ENCODE peak calls at places on chromosome 16, in four cellular contexts. One of them, this sample, is unnamed.

GRCh38 chr16:89363621-89364393 is 126.6 kb downstream of the ANKRD11 start:
- DNase-seq in fibroblast of the aortic adventitia: peak
- DNase-seq in neural progenitor cell: peak
- DNase-seq in T-helper 2 cell: peak
- DNase-seq in this sample: peak

GRCh38 chr16:31542763-31543162 is 15.1 kb downstream of the AHSP start:
- DNase-seq in fibroblast of the aortic adventitia: no peak
- DNase-seq in neural progenitor cell: no peak
- DNase-seq in T-helper 2 cell: no peak
- DNase-seq in this sample: no peak

GRCh38 chr16:83002351-83003334 is 375.9 kb downstream of the CDH13 start:
- DNase-seq in fibroblast of the aortic adventitia: peak
- DNase-seq in neural progenitor cell: no peak
- DNase-seq in T-helper 2 cell: no peak
- DNase-seq in this sample: no peak

GRCh38 chr16:79261461-79261860 is 339.1 kb downstream of the MAF start:
- DNase-seq in fibroblast of the aortic adventitia: no peak
- DNase-seq in neural progenitor cell: peak
- DNase-seq in T-helper 2 cell: peak
- DNase-seq in this sample: peak

GRCh38 chr16:70656712-70657263 is 10.4 kb downstream of the IL34 start:
- DNase-seq in fibroblast of the aortic adventitia: no peak
- DNase-seq in neural progenitor cell: no peak
- DNase-seq in T-helper 2 cell: no peak
- DNase-seq in this sample: no peak

GRCh38 chr16:6976716-6977115 is 355.9 kb upstream of the RBFOX1 start:
- DNase-seq in fibroblast of the aortic adventitia: no peak
- DNase-seq in neural progenitor cell: no peak
- DNase-seq in T-helper 2 cell: no peak
- DNase-seq in this sample: no peak

GRCh38 chr16:81446318-81447275 is 2.0 kb downstream of the CMIP start:
- DNase-seq in fibroblast of the aortic adventitia: peak
- DNase-seq in neural progenitor cell: no peak
- DNase-seq in T-helper 2 cell: peak
- DNase-seq in this sample: peak

GRCh38 chr16:5523794-5524193 is 426.2 kb upstream of the EEF2KMT start:
- DNase-seq in fibroblast of the aortic adventitia: no peak
- DNase-seq in neural progenitor cell: peak
- DNase-seq in T-helper 2 cell: no peak
- DNase-seq in this sample: no peak

GRCh38 chr16:54512461-54512860 is 225.9 kb upstream of the IRX3 start:
- DNase-seq in fibroblast of the aortic adventitia: no peak
- DNase-seq in neural progenitor cell: no peak
- DNase-seq in T-helper 2 cell: no peak
- DNase-seq in this sample: no peak

GRCh38 chr16:1964046-1964505 is 550 bp downstream of the RPS2 start:
- DNase-seq in fibroblast of the aortic adventitia: peak
- DNase-seq in neural progenitor cell: peak
- DNase-seq in T-helper 2 cell: peak
- DNase-seq in this sample: no peak

GRCh38 chr16:64196444-64196843 is 925.4 kb downstream of the CDH11 start:
- DNase-seq in fibroblast of the aortic adventitia: peak
- DNase-seq in neural progenitor cell: no peak
- DNase-seq in T-helper 2 cell: no peak
- DNase-seq in this sample: no peak

GRCh38 chr16:55562936-55563335 is 3.5 kb upstream of the CAPNS2 start:
- DNase-seq in fibroblast of the aortic adventitia: peak
- DNase-seq in neural progenitor cell: no peak
- DNase-seq in T-helper 2 cell: no peak
- DNase-seq in this sample: no peak

GRCh38 chr16:17768257-17768656 is 297.5 kb upstream of the XYLT1 start:
- DNase-seq in fibroblast of the aortic adventitia: peak
- DNase-seq in neural progenitor cell: no peak
- DNase-seq in T-helper 2 cell: no peak
- DNase-seq in this sample: no peak

GRCh38 chr16:14669776-14670175 is 24.3 kb downstream of the PLA2G10 start:
- DNase-seq in fibroblast of the aortic adventitia: no peak
- DNase-seq in neural progenitor cell: no peak
- DNase-seq in T-helper 2 cell: peak
- DNase-seq in this sample: no peak

GRCh38 chr16:85735225-85735722 is 15.6 kb downstream of the C16orf74 start:
- DNase-seq in fibroblast of the aortic adventitia: no peak
- DNase-seq in neural progenitor cell: no peak
- DNase-seq in T-helper 2 cell: peak
- DNase-seq in this sample: no peak

GRCh38 chr16:7843196-7843595 is 510.6 kb downstream of the RBFOX1 start:
- DNase-seq in fibroblast of the aortic adventitia: no peak
- DNase-seq in neural progenitor cell: no peak
- DNase-seq in T-helper 2 cell: no peak
- DNase-seq in this sample: no peak

GRCh38 chr16:813204-813915 is 12.8 kb upstream of the GNG13 start:
- DNase-seq in fibroblast of the aortic adventitia: peak
- DNase-seq in neural progenitor cell: peak
- DNase-seq in T-helper 2 cell: peak
- DNase-seq in this sample: no peak

GRCh38 chr16:46673320-46674013 is 15.5 kb downstream of the VPS35 start:
- DNase-seq in fibroblast of the aortic adventitia: peak
- DNase-seq in neural progenitor cell: peak
- DNase-seq in T-helper 2 cell: peak
- DNase-seq in this sample: peak

GRCh38 chr16:89096768-89097527 is 3.3 kb downstream of the ACSF3 start:
- DNase-seq in fibroblast of the aortic adventitia: no peak
- DNase-seq in neural progenitor cell: no peak
- DNase-seq in T-helper 2 cell: peak
- DNase-seq in this sample: no peak

This sample was measured in Kasumi-1.